ENCODE peak calls at places on chromosomes 16 and 17, in five cellular contexts. One of them, this sample, is unnamed.

GRCh38 chr16:31129568-31130335 is 5.8 kb downstream of the PRSS8 start:
- DNase-seq in cardiac muscle cell: peak
- DNase-seq in PC-9: no peak
- DNase-seq in astrocyte of the spinal cord: no peak
- DNase-seq in suprapubic skin: no peak
- DNase-seq in this sample: peak

GRCh38 chr16:78563905-78564304 is 464.5 kb downstream of the WWOX start:
- DNase-seq in PC-9: no peak
- DNase-seq in astrocyte of the spinal cord: no peak
- DNase-seq in cardiac muscle cell: no peak
- DNase-seq in suprapubic skin: no peak
- DNase-seq in this sample: no peak

GRCh38 chr16:65123846-65124513 is 2.1 kb upstream of the CDH11 start:
- DNase-seq in suprapubic skin: no peak
- DNase-seq in PC-9: no peak
- DNase-seq in cardiac muscle cell: no peak
- DNase-seq in astrocyte of the spinal cord: no peak
- DNase-seq in this sample: no peak

GRCh38 chr16:72189865-72190371 is 18.0 kb upstream of the PMFBP1 start:
- DNase-seq in PC-9: no peak
- DNase-seq in cardiac muscle cell: peak
- DNase-seq in astrocyte of the spinal cord: peak
- DNase-seq in suprapubic skin: no peak
- DNase-seq in this sample: no peak

GRCh38 chr17:76075364-76076099 is 951 bp downstream of the GALR2 start:
- DNase-seq in PC-9: no peak
- DNase-seq in astrocyte of the spinal cord: no peak
- DNase-seq in suprapubic skin: no peak
- DNase-seq in cardiac muscle cell: no peak
- DNase-seq in this sample: no peak

GRCh38 chr16:740764-741505 is at the start of gene CIAO3:
- DNase-seq in PC-9: peak
- DNase-seq in astrocyte of the spinal cord: peak
- DNase-seq in cardiac muscle cell: peak
- DNase-seq in suprapubic skin: peak
- DNase-seq in this sample: peak

GRCh38 chr17:80879723-80880649 is 111.7 kb upstream of the CHMP6 start:
- DNase-seq in suprapubic skin: no peak
- DNase-seq in PC-9: no peak
- DNase-seq in astrocyte of the spinal cord: no peak
- DNase-seq in cardiac muscle cell: no peak
- DNase-seq in this sample: no peak

GRCh38 chr16:15919331-15919730 is 30.1 kb upstream of the ABCC1 start:
- DNase-seq in suprapubic skin: no peak
- DNase-seq in PC-9: no peak
- DNase-seq in astrocyte of the spinal cord: no peak
- DNase-seq in cardiac muscle cell: no peak
- DNase-seq in this sample: no peak

GRCh38 chr17:73165616-73166404 is 1.0 kb downstream of the SSTR2 start:
- DNase-seq in astrocyte of the spinal cord: no peak
- DNase-seq in cardiac muscle cell: no peak
- DNase-seq in PC-9: no peak
- DNase-seq in suprapubic skin: no peak
- DNase-seq in this sample: no peak

DNA sequence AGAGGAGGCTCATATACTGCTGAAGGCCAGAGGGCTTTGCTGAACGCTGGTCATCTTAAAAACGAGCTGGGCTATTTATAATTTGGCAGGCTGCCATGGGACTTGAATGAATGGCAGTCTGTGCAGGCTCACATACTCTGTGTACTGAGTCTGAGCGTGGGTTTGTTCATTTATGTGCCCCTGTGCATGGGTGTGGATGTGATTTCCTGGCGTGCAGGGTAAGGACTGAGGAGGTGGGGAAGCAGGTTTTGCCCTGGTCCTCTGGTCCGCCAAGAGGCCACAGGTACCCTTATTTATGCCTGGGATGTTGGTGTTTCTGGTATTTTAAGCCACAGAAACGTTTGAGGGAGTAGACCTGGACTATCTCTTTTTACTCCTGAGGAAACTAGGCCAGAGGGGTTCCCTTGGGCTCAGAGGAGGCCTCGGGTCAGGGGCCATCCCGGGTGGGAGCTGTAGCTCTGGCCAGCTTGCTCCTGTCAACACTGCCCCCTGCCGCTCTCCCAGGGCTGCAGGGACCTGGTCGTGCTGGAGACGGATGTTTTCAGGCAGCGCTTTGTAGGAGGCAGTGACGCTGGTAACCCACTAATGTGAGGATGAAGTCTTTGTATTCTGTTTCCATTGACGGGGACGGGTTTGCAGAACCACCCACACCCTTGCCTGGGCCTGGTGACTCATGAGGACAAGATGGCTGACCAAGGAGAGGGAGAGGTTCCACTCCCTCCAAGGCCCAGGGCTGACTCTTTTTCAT is 184.4 kb downstream of the MSI2 start:
- DNase-seq in PC-9: peak
- DNase-seq in suprapubic skin: no peak
- DNase-seq in astrocyte of the spinal cord: peak
- DNase-seq in cardiac muscle cell: peak
- DNase-seq in this sample: peak
- TF ChIP-seq CTCF in PC-9: no peak
- TF ChIP-seq CTCF in suprapubic skin: no peak
- TF ChIP-seq CTCF in astrocyte of the spinal cord: peak
- TF ChIP-seq CTCF in cardiac muscle cell: peak
- TF ChIP-seq CTCF in this sample: no peak

GRCh38 chr16:9465150-9465549 is 373.7 kb downstream of the HAPSTR1 start:
- DNase-seq in astrocyte of the spinal cord: no peak
- DNase-seq in cardiac muscle cell: no peak
- DNase-seq in PC-9: no peak
- DNase-seq in suprapubic skin: no peak
- DNase-seq in this sample: peak
- TF ChIP-seq CTCF in astrocyte of the spinal cord: no peak
- TF ChIP-seq CTCF in cardiac muscle cell: no peak
- TF ChIP-seq CTCF in PC-9: no peak
- TF ChIP-seq CTCF in suprapubic skin: no peak
- TF ChIP-seq CTCF in this sample: no peak

DNA sequence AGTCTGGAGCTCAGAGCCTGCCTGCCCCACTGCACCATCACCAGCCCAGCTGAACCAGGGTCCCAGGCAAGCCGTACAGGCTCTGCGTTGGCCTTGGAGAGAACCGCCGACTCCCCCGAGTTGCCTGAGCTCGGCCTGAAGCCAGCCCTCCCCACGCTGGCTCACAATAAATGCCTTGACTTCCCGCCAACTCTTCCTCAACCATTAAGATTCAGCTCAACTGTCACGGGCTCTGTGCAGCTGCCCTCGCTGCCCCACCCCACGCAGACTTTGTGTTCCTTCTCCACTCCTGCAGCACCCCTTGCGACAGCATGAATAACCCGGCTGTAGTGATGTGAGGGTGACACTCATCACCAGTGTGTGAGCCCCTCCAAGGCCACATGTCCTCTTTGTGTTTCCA is 4.8 kb upstream of the QPRT start:
- DNase-seq in PC-9: no peak
- DNase-seq in suprapubic skin: no peak
- DNase-seq in cardiac muscle cell: peak
- DNase-seq in astrocyte of the spinal cord: peak
- DNase-seq in this sample: peak
- TF ChIP-seq CTCF in PC-9: no peak
- TF ChIP-seq CTCF in suprapubic skin: no peak
- TF ChIP-seq CTCF in cardiac muscle cell: no peak
- TF ChIP-seq CTCF in astrocyte of the spinal cord: no peak
- TF ChIP-seq CTCF in this sample: no peak

GRCh38 chr16:2194852-2195315 is 1.5 kb downstream of the CASKIN1 start:
- DNase-seq in PC-9: peak
- DNase-seq in astrocyte of the spinal cord: peak
- DNase-seq in cardiac muscle cell: peak
- DNase-seq in suprapubic skin: no peak
- DNase-seq in this sample: peak
- TF ChIP-seq CTCF in PC-9: peak
- TF ChIP-seq CTCF in astrocyte of the spinal cord: peak
- TF ChIP-seq CTCF in cardiac muscle cell: peak
- TF ChIP-seq CTCF in suprapubic skin: no peak
- TF ChIP-seq CTCF in this sample: peak

GRCh38 chr16:74225278-74225677 is 71.3 kb upstream of the PSMD7 start:
- DNase-seq in cardiac muscle cell: peak
- DNase-seq in suprapubic skin: no peak
- DNase-seq in astrocyte of the spinal cord: no peak
- DNase-seq in PC-9: no peak
- DNase-seq in this sample: no peak

GRCh38 chr16:74230126-74230525 is 66.5 kb upstream of the PSMD7 start:
- DNase-seq in suprapubic skin: no peak
- DNase-seq in PC-9: no peak
- DNase-seq in astrocyte of the spinal cord: no peak
- DNase-seq in cardiac muscle cell: no peak
- DNase-seq in this sample: no peak

GRCh38 chr16:74224828-74225227 is 71.8 kb upstream of the PSMD7 start:
- DNase-seq in PC-9: no peak
- DNase-seq in astrocyte of the spinal cord: peak
- DNase-seq in cardiac muscle cell: peak
- DNase-seq in suprapubic skin: no peak
- DNase-seq in this sample: no peak

GRCh38 chr16:74226361-74226979 is 70.1 kb upstream of the PSMD7 start:
- DNase-seq in cardiac muscle cell: peak
- DNase-seq in suprapubic skin: no peak
- DNase-seq in astrocyte of the spinal cord: peak
- DNase-seq in PC-9: no peak
- DNase-seq in this sample: no peak
- TF ChIP-seq CTCF in cardiac muscle cell: peak
- TF ChIP-seq CTCF in suprapubic skin: no peak
- TF ChIP-seq CTCF in astrocyte of the spinal cord: peak
- TF ChIP-seq CTCF in PC-9: peak
- TF ChIP-seq CTCF in this sample: peak

GRCh38 chr17:58593121-58593520 is 78.7 kb upstream of the MTMR4 start:
- DNase-seq in suprapubic skin: no peak
- DNase-seq in cardiac muscle cell: no peak
- DNase-seq in PC-9: no peak
- DNase-seq in astrocyte of the spinal cord: no peak
- DNase-seq in this sample: no peak

GRCh38 chr17:58591455-58591854 is 77.0 kb upstream of the MTMR4 start:
- DNase-seq in PC-9: no peak
- DNase-seq in astrocyte of the spinal cord: no peak
- DNase-seq in cardiac muscle cell: no peak
- DNase-seq in suprapubic skin: no peak
- DNase-seq in this sample: no peak

GRCh38 chr17:58590377-58590776 is 75.9 kb upstream of the MTMR4 start:
- DNase-seq in cardiac muscle cell: no peak
- DNase-seq in PC-9: no peak
- DNase-seq in suprapubic skin: no peak
- DNase-seq in astrocyte of the spinal cord: no peak
- DNase-seq in this sample: no peak

GRCh38 chr17:58595194-58595792 is 80.9 kb upstream of the MTMR4 start:
- DNase-seq in suprapubic skin: no peak
- DNase-seq in PC-9: no peak
- DNase-seq in cardiac muscle cell: no peak
- DNase-seq in astrocyte of the spinal cord: no peak
- DNase-seq in this sample: no peak
- TF ChIP-seq CTCF in suprapubic skin: no peak
- TF ChIP-seq CTCF in PC-9: no peak
- TF ChIP-seq CTCF in cardiac muscle cell: no peak
- TF ChIP-seq CTCF in astrocyte of the spinal cord: no peak
- TF ChIP-seq CTCF in this sample: no peak

GRCh38 chr16:60991886-60992285 is 1044.4 kb downstream of the CDH8 start:
- DNase-seq in cardiac muscle cell: no peak
- DNase-seq in PC-9: no peak
- DNase-seq in suprapubic skin: no peak
- DNase-seq in astrocyte of the spinal cord: no peak
- DNase-seq in this sample: no peak

DNA sequence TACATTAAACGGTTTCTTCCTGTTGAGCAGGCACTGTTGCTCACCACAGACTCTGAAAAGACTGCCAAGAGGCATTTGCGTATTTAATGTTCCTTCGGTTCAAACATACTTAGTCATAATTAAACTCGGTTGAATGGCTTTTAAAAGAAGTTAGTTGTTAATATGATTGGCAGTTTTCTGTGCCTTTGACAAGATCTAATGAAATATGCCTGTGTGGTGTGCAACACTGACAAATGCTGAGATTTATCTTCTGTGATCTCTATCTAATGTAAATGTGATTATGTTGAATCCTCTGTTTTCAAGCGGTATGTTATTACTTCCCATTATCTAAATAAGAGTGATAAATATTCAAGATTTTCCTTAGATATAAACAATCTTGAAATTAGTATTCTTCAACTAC is 1046.6 kb downstream of the CDH8 start:
- DNase-seq in astrocyte of the spinal cord: no peak
- DNase-seq in suprapubic skin: no peak
- DNase-seq in cardiac muscle cell: no peak
- DNase-seq in PC-9: no peak
- DNase-seq in this sample: no peak
- TF ChIP-seq CTCF in astrocyte of the spinal cord: no peak
- TF ChIP-seq CTCF in suprapubic skin: no peak
- TF ChIP-seq CTCF in cardiac muscle cell: no peak
- TF ChIP-seq CTCF in PC-9: no peak
- TF ChIP-seq CTCF in this sample: no peak

GRCh38 chr17:4143563-4144410 is 790 bp downstream of the CYB5D2 start:
- DNase-seq in suprapubic skin: peak
- DNase-seq in PC-9: peak
- DNase-seq in cardiac muscle cell: peak
- DNase-seq in astrocyte of the spinal cord: peak
- DNase-seq in this sample: peak
- TF ChIP-seq CTCF in suprapubic skin: no peak
- TF ChIP-seq CTCF in PC-9: no peak
- TF ChIP-seq CTCF in cardiac muscle cell: no peak
- TF ChIP-seq CTCF in astrocyte of the spinal cord: no peak
- TF ChIP-seq CTCF in this sample: no peak

This sample was measured in prostate gland.